ENCODE peak calls at places on chromosomes 6 and 20, in six cellular contexts. T is ecto neural progenitor cell, V is ureter, E is sciatic nerve, W is endodermal cell, B is psoas muscle. X is an unnamed sample.
A peak's percentile ranks its signal among the peaks of the same experiment; 100 is the strongest.

GRCh38 chr6:11711994-11712698 is 66.5 kb downstream of the ADTRP start:
- DNase-seq in T (no peak), V (no peak), E (no peak), W (no peak), B (no peak), X (no peak)

GRCh38 chr20:32037929-32038328 is 14.1 kb upstream of the HCK start:
- DNase-seq in T (no peak), V (no peak), E (no peak), W (no peak), B (no peak), X (no peak)

GRCh38 chr6:4728436-4728769 is 47.8 kb upstream of the CDYL start:
- DNase-seq in T (no peak), V (no peak), E (no peak), W (no peak), B (no peak), X (no peak)

GRCh38 chr6:125753218-125753936 is 3.9 kb downstream of the HEY2 start:
- DNase-seq in T (no peak), V (no peak), E (no peak), W (no peak), B (no peak), X (no peak)

GRCh38 chr20:634526-634925 is 18.5 kb downstream of the SRXN1 start:
- DNase-seq in T (no peak), V (no peak), E (no peak), W (no peak), B (no peak), X (no peak)

GRCh38 chr6:125165256-125165655 is 11.7 kb downstream of the TPD52L1 start:
- DNase-seq in T (no peak), V (no peak), E (no peak), W (no peak), B (no peak), X (no peak)

GRCh38 chr20:17710379-17711305 is 10.9 kb downstream of the BANF2 start:
- DNase-seq in T (no peak), V (peak; percentile 49), E (no peak), W (no peak), B (no peak), X (peak; percentile 55)

GRCh38 chr20:17010181-17010580 is 216.7 kb upstream of the PCSK2 start:
- DNase-seq in T (no peak), V (no peak), E (no peak), W (no peak), B (no peak), X (no peak)

GRCh38 chr6:25485820-25486559 is 166.0 kb upstream of the SCGN start:
- DNase-seq in T (no peak), V (no peak), E (no peak), W (no peak), B (peak; percentile 19), X (no peak)

GRCh38 chr6:5083307-5083583 is 1.9 kb upstream of the PPP1R3G start:
- DNase-seq in T (no peak), V (no peak), E (no peak), W (no peak), B (no peak), X (no peak)

GRCh38 chr20:53157443-53158408 is 185.6 kb downstream of the TSHZ2 start:
- DNase-seq in T (peak; percentile 67), V (no peak), E (no peak), W (peak; percentile 94), B (peak; percentile 19), X (no peak)

GRCh38 chr6:14524319-14524718 is 406.7 kb downstream of the CD83 start:
- DNase-seq in T (no peak), V (no peak), E (no peak), W (no peak), B (peak; percentile 33), X (no peak)

GRCh38 chr6:157632821-157633220 is 190.2 kb upstream of the SNX9 start:
- DNase-seq in T (no peak), V (no peak), E (no peak), W (no peak), B (no peak), X (no peak)

GRCh38 chr6:53701333-53702073 is 35.9 kb upstream of the KLHL31 start:
- DNase-seq in T (no peak), V (no peak), E (no peak), W (no peak), B (no peak), X (no peak)

GRCh38 chr6:26022737-26023136 is 60.1 kb downstream of the TRIM38 start:
- DNase-seq in T (no peak), V (no peak), E (no peak), W (no peak), B (no peak), X (no peak)

GRCh38 chr20:47204008-47204745 is 152.3 kb downstream of the ZMYND8 start:
- DNase-seq in T (no peak), V (no peak), E (no peak), W (no peak), B (no peak), X (no peak)

GRCh38 chr6:12973302-12973865 is 256.8 kb downstream of the PHACTR1 start:
- DNase-seq in T (no peak), V (no peak), E (no peak), W (no peak), B (no peak), X (no peak)

GRCh38 chr20:31819083-31819784 is at the start of gene MYLK2:
- DNase-seq in T (peak; percentile 45), V (no peak), E (no peak), W (no peak), B (peak; percentile 81), X (peak; percentile 80)

GRCh38 chr6:136088693-136089092 is 161.4 kb downstream of the MTFR2 start:
- DNase-seq in T (no peak), V (no peak), E (no peak), W (no peak), B (no peak), X (no peak)

GRCh38 chr20:20365593-20365992 is 2.3 kb upstream of the INSM1 start:
- DNase-seq in T (no peak), V (no peak), E (no peak), W (no peak), B (no peak), X (no peak)

GRCh38 chr6:135163440-135163738 is 17.7 kb upstream of the MYB start:
- DNase-seq in T (no peak), V (no peak), E (no peak), W (no peak), B (no peak), X (no peak)

GRCh38 chr20:62928246-62928939 is 2.1 kb upstream of the DIDO1 start:
- DNase-seq in T (no peak), V (no peak), E (no peak), W (peak; percentile 89), B (no peak), X (no peak)

GRCh38 chr6:16045238-16045637 is 83.6 kb upstream of the MYLIP start:
- DNase-seq in T (no peak), V (no peak), E (no peak), W (no peak), B (no peak), X (no peak)

GRCh38 chr20:3038454-3038853 is 5.0 kb upstream of the GNRH2 start:
- DNase-seq in T (no peak), V (no peak), E (no peak), W (no peak), B (no peak), X (no peak)